ENCODE peak calls at places on chromosomes 12 and 14, in ten cellular contexts. N is GM19239; W is A549; E is GF-D8; C is right cardiac atrium; K is Daoy; H is fibroblast of the conjunctiva; Y is stimulated activated CD8-positive, alpha-beta memory T cell treated with anti-CD3 and anti-CD28 coated beads, Interleukin-7, amount 100 ng/mL, for 1 hour; Z is T follicular helper cell; M is EH. J is an unnamed sample.

GRCh38 chr12:69468237-69469026 is 1.8 kb upstream of the FRS2 start:
- DNase-seq in N (no peak), W (no peak), E (no peak), C (no peak), K (no peak), H (no peak), Y (no peak), Z (no peak), M (peak), J (no peak)

GRCh38 chr12:31120392-31121008 is 46.8 kb downstream of the DDX11 start:
- DNase-seq in N (no peak), W (no peak), E (no peak), C (peak), K (no peak), H (no peak), Y (no peak), Z (no peak), M (no peak), J (no peak)

GRCh38 chr14:99286761-99287160 is 14.8 kb upstream of the BCL11B start:
- DNase-seq in N (no peak), W (no peak), E (no peak), C (no peak), K (no peak), H (no peak), Y (no peak), Z (no peak), M (no peak), J (no peak)

GRCh38 chr14:24670594-24670993 is 36.6 kb upstream of the GZMB start:
- DNase-seq in N (no peak), W (no peak), E (no peak), C (no peak), K (no peak), H (no peak), Y (no peak), Z (no peak), M (no peak), J (no peak)

GRCh38 chr14:76708771-76709170 is 52.5 kb upstream of the VASH1 start:
- DNase-seq in N (no peak), W (no peak), E (no peak), C (no peak), K (no peak), H (no peak), Y (no peak), Z (no peak), M (no peak), J (no peak)

GRCh38 chr12:47813491-47814196 is 6.1 kb downstream of the HDAC7 start:
- DNase-seq in N (peak), W (peak), E (peak), C (peak), K (peak), H (no peak), Y (no peak), Z (no peak), M (peak), J (peak)

GRCh38 chr14:77158175-77158908 is 16.8 kb upstream of the ZDHHC22 start:
- DNase-seq in N (no peak), W (no peak), E (no peak), C (peak), K (peak), H (peak), Y (no peak), Z (no peak), M (peak), J (peak)

GRCh38 chr12:116599285-116600122 is 40.3 kb downstream of the MAP1LC3B2 start:
- DNase-seq in N (peak), W (peak), E (no peak), C (peak), K (peak), H (peak), Y (peak), Z (peak), M (peak), J (peak)

J was measured in Right ventricle myocardium superior.